ENCODE peak calls at places on chromosomes 4 and X, in nine cellular contexts. Y is aorta; X is NCI-H446; C is SK-N-DZ; T is RPMI7951; W is endodermal cell; Q is activated CD8-positive, alpha-beta T cell treated with anti-CD3 and anti-CD28 coated beads for 36 hours; P is psoas muscle; U is IMR-90. O is an unnamed sample.
A peak's percentile ranks its signal among the peaks of the same experiment; 100 is the strongest.

GRCh38 chr4:89681219-89681618 is 155.7 kb downstream of the SNCA start:
- DNase-seq in Y (no peak), X (no peak), C (no peak), T (no peak), W (peak; percentile 92), Q (no peak), P (no peak), U (no peak), O (peak; percentile 72)

GRCh38 chr4:30386266-30386895 is 333.8 kb upstream of the PCDH7 start:
- DNase-seq in Y (no peak), X (no peak), C (no peak), T (peak; percentile 1), W (no peak), Q (no peak), P (no peak), U (peak; percentile 77), O (no peak)

GRCh38 chrX:26889574-26889973 is 573.6 kb downstream of the PPP4R3C start:
- DNase-seq in Y (no peak), X (no peak), C (no peak), T (no peak), W (no peak), Q (no peak), P (no peak), U (no peak), O (no peak)

GRCh38 chrX:1657367-1658082 is 42.7 kb downstream of the ASMT start:
- DNase-seq in Y (peak; percentile 25), X (no peak), C (peak; percentile 68), T (peak; percentile 71), W (no peak), Q (peak; percentile 84), P (no peak), U (no peak), O (no peak)

GRCh38 chrX:13293700-13294099 is 26.2 kb downstream of the ATXN3L start:
- DNase-seq in Y (no peak), X (no peak), C (no peak), T (no peak), W (no peak), Q (no peak), P (no peak), U (no peak), O (no peak)

GRCh38 chr4:155787113-155787710 is 28.4 kb downstream of the GUCY1B1 start:
- DNase-seq in Y (no peak), X (peak; percentile 40), C (peak; percentile 57), T (peak; percentile 67), W (peak; percentile 55), Q (peak; percentile 10), P (no peak), U (peak; percentile 70), O (no peak)

GRCh38 chr4:128663325-128663724 is 146.2 kb upstream of the JADE1 start:
- DNase-seq in Y (no peak), X (no peak), C (no peak), T (no peak), W (no peak), Q (peak; percentile 9), P (no peak), U (no peak), O (no peak)

GRCh38 chrX:39484669-39485068 is 613.1 kb downstream of the BCOR start:
- DNase-seq in Y (no peak), X (no peak), C (no peak), T (peak; percentile 37), W (no peak), Q (no peak), P (no peak), U (no peak), O (no peak)

GRCh38 chr4:42489095-42489494 is 91.8 kb downstream of the SHISA3 start:
- DNase-seq in Y (no peak), X (no peak), C (no peak), T (no peak), W (no peak), Q (no peak), P (no peak), U (no peak), O (no peak)

GRCh38 chr4:70187216-70187615 is 8.3 kb upstream of the ODAM start:
- DNase-seq in Y (no peak), X (no peak), C (no peak), T (no peak), W (no peak), Q (no peak), P (no peak), U (no peak), O (no peak)

GRCh38 chrX:8084023-8084422 is 87.0 kb downstream of the VCX2 start:
- DNase-seq in Y (no peak), X (no peak), C (peak; percentile 68), T (no peak), W (no peak), Q (no peak), P (no peak), U (peak; percentile 37), O (no peak)

GRCh38 chr4:156113138-156113537 is 159.5 kb upstream of the CTSO start:
- DNase-seq in Y (no peak), X (no peak), C (no peak), T (peak; percentile 2), W (no peak), Q (no peak), P (no peak), U (no peak), O (no peak)

GRCh38 chrX:125680366-125680765 is 360.7 kb downstream of the TEX13C start:
- DNase-seq in Y (no peak), X (no peak), C (no peak), T (no peak), W (no peak), Q (no peak), P (no peak), U (no peak), O (no peak)

GRCh38 chrX:83511208-83511607 is 3.1 kb downstream of the POU3F4 start:
- DNase-seq in Y (peak; percentile 57), X (no peak), C (no peak), T (no peak), W (peak; percentile 78), Q (no peak), P (no peak), U (no peak), O (peak; percentile 48)

GRCh38 chrX:70046978-70047377 is 2.8 kb downstream of the AWAT2 start:
- DNase-seq in Y (no peak), X (no peak), C (no peak), T (no peak), W (no peak), Q (no peak), P (no peak), U (peak; percentile 47), O (no peak)

GRCh38 chr4:26130173-26130572 is 190.6 kb upstream of the RBPJ start:
- DNase-seq in Y (no peak), X (no peak), C (no peak), T (no peak), W (no peak), Q (peak; percentile 58), P (no peak), U (no peak), O (no peak)

GRCh38 chrX:46912098-46912672 is at the start of gene JADE3:
- DNase-seq in Y (peak; percentile 90), X (peak; percentile 13), C (peak; percentile 74), T (peak; percentile 84), W (peak; percentile 88), Q (peak; percentile 15), P (peak; percentile 67), U (peak; percentile 56), O (peak; percentile 70)

GRCh38 chrX:108186811-108187210 is 95.2 kb downstream of the ATG4A start:
- DNase-seq in Y (no peak), X (no peak), C (no peak), T (peak; percentile 85), W (no peak), Q (no peak), P (no peak), U (peak; percentile 87), O (no peak)

GRCh38 chr4:123826896-123827295 is 430.3 kb downstream of the SPRY1 start:
- DNase-seq in Y (no peak), X (no peak), C (no peak), T (peak; percentile 45), W (no peak), Q (no peak), P (peak; percentile 35), U (peak; percentile 66), O (no peak)

GRCh38 chr4:95190751-95191436 is 357.9 kb downstream of the UNC5C start:
- DNase-seq in Y (no peak), X (peak; percentile 49), C (peak; percentile 79), T (peak; percentile 0), W (peak; percentile 49), Q (no peak), P (no peak), U (no peak), O (no peak)

GRCh38 chr4:87353592-87353991 is 30.9 kb upstream of the HSD17B13 start:
- DNase-seq in Y (no peak), X (no peak), C (no peak), T (no peak), W (peak; percentile 81), Q (peak; percentile 55), P (peak; percentile 33), U (peak; percentile 48), O (peak; percentile 52)

GRCh38 chrX:68703369-68703768 is 55.9 kb downstream of the STARD8 start:
- DNase-seq in Y (no peak), X (no peak), C (no peak), T (no peak), W (no peak), Q (no peak), P (no peak), U (no peak), O (peak; percentile 23)

GRCh38 chr4:136864580-136865185 is 667.6 kb downstream of the PCDH18 start:
- DNase-seq in Y (no peak), X (peak; percentile 62), C (peak; percentile 63), T (peak; percentile 50), W (peak; percentile 52), Q (peak; percentile 38), P (no peak), U (peak; percentile 81), O (no peak)

GRCh38 chrX:69510137-69510715 is 6.1 kb downstream of the NALF2 start:
- DNase-seq in Y (no peak), X (no peak), C (no peak), T (no peak), W (peak; percentile 15), Q (no peak), P (no peak), U (no peak), O (no peak)

GRCh38 chrX:107537815-107538214 is 88.4 kb downstream of the FRMPD3 start:
- DNase-seq in Y (no peak), X (no peak), C (peak; percentile 16), T (peak; percentile 36), W (peak; percentile 89), Q (peak; percentile 62), P (no peak), U (peak; percentile 50), O (peak; percentile 43)

GRCh38 chr4:955931-956381 is 17.4 kb downstream of the DGKQ start:
- DNase-seq in Y (peak; percentile 70), X (no peak), C (no peak), T (no peak), W (no peak), Q (no peak), P (no peak), U (no peak), O (no peak)

GRCh38 chr4:75781328-75781727 is 57.0 kb downstream of the USO1 start:
- DNase-seq in Y (no peak), X (no peak), C (no peak), T (no peak), W (no peak), Q (no peak), P (no peak), U (peak; percentile 49), O (no peak)

O was measured in WTC11.